ENCODE peak calls at places on chromosomes 5 and 9, in eight cellular contexts. W is activated naive CD8-positive, alpha-beta T cell treated with anti-CD3 and anti-CD28 coated beads, Interleukin-2, amount 50 U/mL, for 16 hours; V is T-helper 9 cell; X is HFF-Myc; E is sigmoid colon; J is fibroblast of mammary gland; O is epithelial cell of esophagus; H is MM.1S. A is an unnamed sample.

GRCh38 chr5:73382412-73382795 is 66.2 kb downstream of the FOXD1 start:
- DNase-seq in W (no peak), H (no peak), V (no peak), X (no peak), J (no peak), E (no peak), O (no peak), A (no peak)

GRCh38 chr5:59560553-59560952 is 333.0 kb downstream of the PDE4D start:
- DNase-seq in E (no peak), V (no peak), J (no peak), H (no peak), O (no peak), W (no peak), X (no peak), A (no peak)

GRCh38 chr5:58016329-58016728 is 443.6 kb downstream of the PLK2 start:
- DNase-seq in J (peak), O (peak), X (peak), V (no peak), H (no peak), E (no peak), W (no peak), A (peak)

GRCh38 chr5:36638056-36638455 is 31.6 kb downstream of the SLC1A3 start:
- DNase-seq in H (no peak), X (no peak), W (no peak), J (no peak), O (no peak), V (no peak), E (no peak), A (no peak)

GRCh38 chr9:792331-793260 is 48.9 kb upstream of the DMRT1 start:
- DNase-seq in J (peak), X (no peak), O (peak), E (no peak), H (no peak), V (no peak), W (no peak), A (peak)

GRCh38 chr5:172775326-172776234 is 4.6 kb upstream of the DUSP1 start:
- DNase-seq in O (peak), J (peak), H (no peak), V (no peak), X (no peak), E (peak), W (no peak), A (peak)

GRCh38 chr5:123875444-123876264 is 363.7 kb downstream of the CSNK1G3 start:
- DNase-seq in V (no peak), H (no peak), E (no peak), O (no peak), W (no peak), J (no peak), X (no peak), A (no peak)

GRCh38 chr9:132910376-132910775 is 31.7 kb downstream of the SPACA9 start:
- DNase-seq in E (no peak), J (no peak), O (peak), X (no peak), W (no peak), V (no peak), H (no peak), A (no peak)

GRCh38 chr9:84471816-84472215 is 131.3 kb upstream of the SLC28A3 start:
- DNase-seq in H (no peak), W (no peak), V (no peak), J (no peak), O (no peak), E (no peak), X (no peak), A (peak)

GRCh38 chr5:125976421-125977060 is 446.7 kb upstream of the GRAMD2B start:
- DNase-seq in W (no peak), O (no peak), J (peak), E (no peak), H (no peak), V (no peak), X (no peak), A (no peak)

GRCh38 chr5:10530601-10531320 is 33.1 kb upstream of the ANKRD33B start:
- DNase-seq in J (no peak), W (no peak), E (no peak), O (no peak), V (no peak), X (no peak), H (no peak), A (no peak)

GRCh38 chr5:1555011-1555807 is 31.4 kb upstream of the LPCAT1 start:
- DNase-seq in E (peak), J (no peak), W (no peak), O (peak), H (no peak), V (no peak), X (no peak), A (peak)

GRCh38 chr5:39616131-39616530 is 191.4 kb upstream of the DAB2 start:
- DNase-seq in X (no peak), V (no peak), J (no peak), E (no peak), O (peak), H (no peak), W (no peak), A (no peak)

GRCh38 chr9:95605087-95605486 is 88.3 kb upstream of the PTCH1 start:
- DNase-seq in E (no peak), O (peak), X (no peak), W (no peak), V (no peak), J (no peak), H (no peak), A (no peak)

GRCh38 chr9:111096051-111096450 is 57.8 kb upstream of the LPAR1 start:
- DNase-seq in E (no peak), X (no peak), W (no peak), V (no peak), O (no peak), J (no peak), H (no peak), A (no peak)

GRCh38 chr5:318931-319601 is 2.4 kb upstream of the AHRR start:
- DNase-seq in V (no peak), J (no peak), X (no peak), E (no peak), O (no peak), W (no peak), H (no peak), A (no peak)

GRCh38 chr9:36749461-36749860 is 176.8 kb downstream of the MELK start:
- DNase-seq in J (no peak), E (no peak), O (no peak), V (no peak), W (no peak), H (no peak), X (no peak), A (no peak)

GRCh38 chr5:93622240-93622885 is 39.3 kb downstream of the NR2F1 start:
- DNase-seq in H (no peak), O (peak), X (no peak), J (peak), E (no peak), W (no peak), V (peak), A (peak)

GRCh38 chr5:18375637-18376036 is 741.4 kb downstream of the TAF11L14 start:
- DNase-seq in X (no peak), V (no peak), W (no peak), E (no peak), O (no peak), J (no peak), H (no peak), A (no peak)

GRCh38 chr9:31393240-31393639 is 991.2 kb upstream of the ACO1 start:
- DNase-seq in O (no peak), J (no peak), E (no peak), H (no peak), W (no peak), X (no peak), V (no peak), A (peak)